ENCODE peak calls at places on chromosomes 6 and 20, in seven cellular contexts. O is activated CD4-positive, alpha-beta T cell treated with anti-CD3 and anti-CD28 coated beads, Interleukin-2, amount 50 U/mL, for 1 hour; A is lower leg skin; X is fibroblast of mammary gland; G is SHP77 treated with DMSO at 0.1 percent for 48 hours; B is psoas muscle; F is GM10248. P is an unnamed sample.

GRCh38 chr6:143696327-143697000 is 18.7 kb downstream of the PHACTR2 start:
- DNase-seq in G (no peak), F (no peak), A (no peak), B (no peak), X (no peak), O (no peak), P (no peak)

GRCh38 chr6:33813246-33813904 is 9.6 kb upstream of the MLN start:
- DNase-seq in A (no peak), B (no peak), F (no peak), O (no peak), X (no peak), G (no peak), P (no peak)

GRCh38 chr20:57391439-57392129 is 388 bp downstream of the RBM38 start:
- DNase-seq in X (no peak), O (no peak), G (no peak), A (no peak), B (peak; percentile 39), F (no peak), P (no peak)

GRCh38 chr20:52943185-52943841 is 28.8 kb upstream of the TSHZ2 start:
- DNase-seq in F (no peak), O (no peak), G (no peak), A (peak; percentile 30), X (peak; percentile 85), B (no peak), P (no peak)

GRCh38 chr20:53652859-53653520 is 59.4 kb upstream of the ZNF217 start:
- DNase-seq in F (no peak), B (no peak), A (no peak), O (no peak), G (no peak), X (no peak), P (no peak)

GRCh38 chr6:82246370-82246769 is 1.2 kb downstream of the IBTK start:
- DNase-seq in A (no peak), X (no peak), F (no peak), G (no peak), O (no peak), B (no peak), P (no peak)

GRCh38 chr6:43823879-43824740 is 54.1 kb downstream of the VEGFA start:
- DNase-seq in G (no peak), A (no peak), O (no peak), B (no peak), F (no peak), X (no peak), P (no peak)

GRCh38 chr6:15509335-15509933 is 153.4 kb downstream of the DTNBP1 start:
- DNase-seq in F (no peak), G (no peak), B (no peak), A (no peak), O (no peak), X (no peak), P (no peak)

GRCh38 chr6:134177236-134177635 is 124.8 kb upstream of the SLC2A12 start:
- DNase-seq in B (no peak), A (no peak), O (no peak), G (no peak), X (no peak), F (no peak), P (no peak)

GRCh38 chr6:11876934-11877433 is 98.4 kb upstream of the ADTRP start:
- DNase-seq in F (peak; percentile 53), G (no peak), B (no peak), A (no peak), X (no peak), O (no peak), P (no peak)

GRCh38 chr6:109690373-109690739 is 646 bp downstream of the AK9 start:
- DNase-seq in G (peak; percentile 59), F (peak; percentile 68), O (peak; percentile 59), X (no peak), A (no peak), B (peak; percentile 62), P (no peak)

GRCh38 chr20:36700438-36700837 is 45.5 kb downstream of the NDRG3 start:
- DNase-seq in G (no peak), B (no peak), X (no peak), O (no peak), F (no peak), A (no peak), P (no peak)

GRCh38 chr6:145070791-145071190 is 664.5 kb downstream of the EPM2A start:
- DNase-seq in X (peak; percentile 29), F (no peak), B (no peak), O (no peak), G (no peak), A (no peak), P (no peak)

GRCh38 chr6:11018225-11018624 is 25.9 kb downstream of the ELOVL2 start:
- DNase-seq in O (no peak), G (no peak), F (no peak), B (no peak), X (no peak), A (no peak), P (no peak)

GRCh38 chr6:168196385-168196860 is 117.4 kb upstream of the FRMD1 start:
- DNase-seq in A (no peak), O (no peak), G (peak; percentile 65), B (no peak), F (no peak), X (no peak), P (no peak)

GRCh38 chr6:45710304-45710821 is 305.3 kb downstream of the CLIC5 start:
- DNase-seq in B (no peak), F (peak; percentile 61), A (no peak), G (no peak), O (no peak), X (peak; percentile 72), P (no peak)

GRCh38 chr6:12958052-12958706 is 241.6 kb downstream of the PHACTR1 start:
- DNase-seq in F (no peak), O (no peak), B (no peak), A (no peak), X (no peak), G (no peak), P (no peak)

GRCh38 chr6:170200458-170200891 is 90.4 kb downstream of the DLL1 start:
- DNase-seq in X (peak; percentile 44), O (no peak), F (no peak), G (no peak), A (no peak), B (no peak), P (no peak)

GRCh38 chr6:38815250-38815649 is 100.1 kb downstream of the DNAH8 start:
- DNase-seq in F (no peak), O (no peak), A (no peak), B (no peak), X (no peak), G (no peak), P (no peak)

GRCh38 chr6:56593801-56594318 is 48.8 kb downstream of the DST start:
- DNase-seq in G (no peak), B (no peak), F (peak; percentile 70), A (no peak), O (no peak), X (peak; percentile 50), P (no peak)